ENCODE peak calls at places on chromosomes 2 and 18, in seven cellular contexts. A is uterus, M is BE2C, X is ovary, L is spleen, J is adrenal gland, C is psoas muscle. V is an unnamed sample.

GRCh38 chr2:8612734-8613179 is 69.1 kb upstream of the ID2 start:
- DNase-seq in A (no peak), M (no peak), X (no peak), L (no peak), J (no peak), C (no peak), V (no peak)

GRCh38 chr2:37683926-37684780 is 12.7 kb upstream of the CDC42EP3 start:
- DNase-seq in A (no peak), M (no peak), X (no peak), L (no peak), J (no peak), C (no peak), V (no peak)

GRCh38 chr2:65064728-65065552 is 8.7 kb downstream of the CEP68 start:
- DNase-seq in A (peak; percentile 45), M (peak; percentile 30), X (peak; percentile 59), L (peak; percentile 86), J (peak; percentile 82), C (peak; percentile 78), V (peak; percentile 79)

GRCh38 chr2:2020897-2021296 is 276.6 kb upstream of the PXDN start:
- DNase-seq in A (no peak), M (no peak), X (no peak), L (no peak), J (no peak), C (no peak), V (no peak)

GRCh38 chr2:29130295-29130694 is 15.1 kb downstream of the CLIP4 start:
- DNase-seq in A (no peak), M (no peak), X (no peak), L (no peak), J (no peak), C (no peak), V (peak; percentile 83)

GRCh38 chr2:240219208-240219890 is 78.9 kb upstream of the OTOS start:
- DNase-seq in A (no peak), M (no peak), X (peak; percentile 9), L (peak; percentile 38), J (no peak), C (no peak), V (no peak)

GRCh38 chr18:77115461-77115907 is 17.1 kb downstream of the MBP start:
- DNase-seq in A (no peak), M (no peak), X (no peak), L (no peak), J (no peak), C (no peak), V (no peak)

GRCh38 chr2:195662138-195662537 is 5.1 kb downstream of the SLC39A10 start:
- DNase-seq in A (no peak), M (no peak), X (no peak), L (no peak), J (peak; percentile 57), C (no peak), V (no peak)

GRCh38 chr2:45261746-45262145 is 252.5 kb upstream of the SIX2 start:
- DNase-seq in A (no peak), M (no peak), X (no peak), L (no peak), J (no peak), C (no peak), V (no peak)

GRCh38 chr2:185618630-185619029 is 120.0 kb upstream of the FSIP2 start:
- DNase-seq in A (no peak), M (peak; percentile 13), X (no peak), L (no peak), J (no peak), C (no peak), V (peak; percentile 18)

GRCh38 chr2:47302308-47302707 is 100.6 kb upstream of the MSH2 start:
- DNase-seq in A (no peak), M (no peak), X (no peak), L (no peak), J (no peak), C (no peak), V (no peak)

GRCh38 chr2:42848726-42849290 is 56.4 kb upstream of the HAAO start:
- DNase-seq in A (no peak), M (no peak), X (no peak), L (peak; percentile 24), J (no peak), C (no peak), V (no peak)

GRCh38 chr2:104431701-104432121 is 422.2 kb upstream of the POU3F3 start:
- DNase-seq in A (no peak), M (no peak), X (no peak), L (no peak), J (no peak), C (no peak), V (no peak)

GRCh38 chr2:219605607-219605954 is 7.9 kb downstream of the STK11IP start:
- DNase-seq in A (no peak), M (no peak), X (peak; percentile 57), L (peak; percentile 50), J (no peak), C (no peak), V (no peak)

GRCh38 chr2:196500686-196501431 is 138.7 kb upstream of the CCDC150 start:
- DNase-seq in A (no peak), M (no peak), X (no peak), L (no peak), J (no peak), C (no peak), V (peak; percentile 56)

GRCh38 chr2:18267501-18267900 is 293.0 kb downstream of the RDH14 start:
- DNase-seq in A (no peak), M (no peak), X (no peak), L (no peak), J (no peak), C (no peak), V (no peak)

GRCh38 chr2:89833116-89833779 is 1141.8 kb downstream of the RPIA start:
- DNase-seq in A (no peak), M (no peak), X (no peak), L (no peak), J (no peak), C (no peak), V (no peak)

GRCh38 chr2:85642725-85643124 is 25.3 kb downstream of the SFTPB start:
- DNase-seq in A (no peak), M (no peak), X (no peak), L (no peak), J (no peak), C (no peak), V (no peak)

GRCh38 chr2:229832499-229832898 is 89.3 kb downstream of the TRIP12 start:
- DNase-seq in A (no peak), M (no peak), X (no peak), L (no peak), J (no peak), C (no peak), V (no peak)
- H3K36me3 ChIP-seq in A (no peaks in the 10 kb centered on the region), M (no peaks in the 10 kb centered on the region), X (no peaks in the 10 kb centered on the region), L (peaks cover 75% of the 10 kb centered on the region), J (no peaks in the 10 kb centered on the region), C (no peaks in the 10 kb centered on the region), V (peaks cover 68% of the 10 kb centered on the region)

GRCh38 chr18:47730795-47731194 is 199.7 kb downstream of the SMAD2 start:
- DNase-seq in A (no peak), M (no peak), X (no peak), L (peak; percentile 33), J (no peak), C (no peak), V (no peak)
- H3K27me3 ChIP-seq in A (no peaks in the 10 kb centered on the region), M (peaks cover 3% of the 10 kb centered on the region), X (no peaks in the 10 kb centered on the region), L (peaks cover 6% of the 10 kb centered on the region), J (peaks cover 5% of the 10 kb centered on the region), C (no peaks in the 10 kb centered on the region), V (peaks cover 26% of the 10 kb centered on the region)

GRCh38 chr2:218233543-218233942 is 16.6 kb downstream of the ARPC2 start:
- DNase-seq in A (no peak), M (no peak), X (no peak), L (no peak), J (no peak), C (no peak), V (no peak)
- H3K36me3 ChIP-seq in A (no peaks in the 10 kb centered on the region), M (peaks cover 75% of the 10 kb centered on the region), X (no peaks in the 10 kb centered on the region), L (peaks cover 100% of the 10 kb centered on the region), J (no peaks in the 10 kb centered on the region), C (peaks cover 28% of the 10 kb centered on the region), V (peaks cover 96% of the 10 kb centered on the region)

GRCh38 chr2:120390381-120391055 is 44.6 kb downstream of the INHBB start:
- DNase-seq in A (no peak), M (no peak), X (peak; percentile 9), L (peak; percentile 20), J (no peak), C (no peak), V (no peak)

GRCh38 chr2:120392923-120393322 is 47.0 kb downstream of the INHBB start:
- DNase-seq in A (no peak), M (no peak), X (no peak), L (peak; percentile 18), J (no peak), C (no peak), V (no peak)

GRCh38 chr2:120394764-120395163 is 48.8 kb downstream of the INHBB start:
- DNase-seq in A (no peak), M (no peak), X (peak; percentile 5), L (peak; percentile 52), J (no peak), C (no peak), V (no peak)

GRCh38 chr2:120393456-120393855 is 47.5 kb downstream of the INHBB start:
- DNase-seq in A (no peak), M (no peak), X (peak; percentile 4), L (peak; percentile 50), J (no peak), C (no peak), V (no peak)

GRCh38 chr2:120391905-120392665 is 46.1 kb downstream of the INHBB start:
- DNase-seq in A (no peak), M (no peak), X (peak; percentile 10), L (peak; percentile 41), J (no peak), C (no peak), V (no peak)
- H3K27me3 ChIP-seq in A (no peaks in the 10 kb centered on the region), M (no peaks in the 10 kb centered on the region), X (no peaks in the 10 kb centered on the region), L (peaks cover 28% of the 10 kb centered on the region), J (no peaks in the 10 kb centered on the region), C (no peaks in the 10 kb centered on the region), V (peaks cover 51% of the 10 kb centered on the region)

DNA sequence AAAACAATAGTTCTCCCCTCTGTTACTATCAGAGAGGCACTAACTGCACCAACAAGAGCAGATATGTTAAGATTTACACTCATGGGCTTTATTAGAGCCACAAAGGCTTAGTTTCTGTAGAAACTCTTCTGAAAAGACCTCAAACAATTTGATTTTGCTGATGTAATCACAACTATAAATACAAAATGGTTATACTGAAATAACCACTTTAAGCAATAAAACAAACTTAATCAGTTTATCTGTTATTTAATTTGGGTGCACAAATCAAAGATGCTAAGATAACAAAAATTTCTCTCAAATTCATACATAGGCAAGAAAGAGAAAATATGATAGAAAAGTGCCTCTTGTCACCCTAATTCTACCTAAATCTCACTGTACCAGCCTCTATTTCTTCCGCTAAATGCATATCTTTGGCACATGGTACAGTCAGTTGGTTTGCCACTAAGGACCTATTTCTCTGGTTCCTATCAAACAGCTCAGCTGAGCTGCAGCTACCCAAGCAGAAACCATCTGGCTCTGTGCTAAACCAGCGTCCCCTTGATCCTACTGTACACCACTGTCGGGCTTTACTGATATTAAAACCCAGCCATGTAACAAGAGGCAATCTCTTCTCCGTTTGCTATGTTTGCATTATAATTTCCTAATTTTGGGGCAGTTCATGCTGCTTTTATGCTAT is 60.1 kb downstream of the CWC22 start:
- DNase-seq in A (no peak), M (peak; percentile 16), X (no peak), L (no peak), J (no peak), C (no peak), V (no peak)
- H3K36me3 ChIP-seq in A (no peaks in the 10 kb centered on the region), M (no peaks in the 10 kb centered on the region), X (peaks cover 4% of the 10 kb centered on the region), L (peaks cover 89% of the 10 kb centered on the region), J (no peaks in the 10 kb centered on the region), C (peaks cover 3% of the 10 kb centered on the region), V (peaks cover 64% of the 10 kb centered on the region)